ENCODE peak calls at places on chromosomes 4 and X, in four cellular contexts. One of them, this sample, is unnamed.

GRCh38 chrX:71067079-71067478 is 1.1 kb downstream of the SNX12 start:
- DNase-seq in cardiac muscle cell: no peak
- DNase-seq in OCI-LY7: no peak
- DNase-seq in WTC11: no peak
- DNase-seq in this sample: no peak

GRCh38 chrX:150664290-150664689 is 28.9 kb upstream of the MTMR1 start:
- DNase-seq in WTC11: no peak
- DNase-seq in cardiac muscle cell: no peak
- DNase-seq in OCI-LY7: no peak
- DNase-seq in this sample: no peak

GRCh38 chr4:337143-337931 is at the start of gene ZNF141:
- DNase-seq in cardiac muscle cell: peak
- DNase-seq in OCI-LY7: peak
- DNase-seq in WTC11: peak
- DNase-seq in this sample: peak

GRCh38 chr4:41050840-41051775 is 163.2 kb downstream of the APBB2 start:
- DNase-seq in cardiac muscle cell: no peak
- DNase-seq in OCI-LY7: no peak
- DNase-seq in WTC11: no peak
- DNase-seq in this sample: peak

GRCh38 chr4:179465131-179465797 is 2023.0 kb upstream of the AGA start:
- DNase-seq in WTC11: peak
- DNase-seq in cardiac muscle cell: no peak
- DNase-seq in OCI-LY7: peak
- DNase-seq in this sample: no peak

GRCh38 chrX:46179748-46180147 is 365.5 kb downstream of the ZNF674 start:
- DNase-seq in OCI-LY7: no peak
- DNase-seq in WTC11: no peak
- DNase-seq in cardiac muscle cell: no peak
- DNase-seq in this sample: no peak

GRCh38 chrX:7120578-7121219 is 26.8 kb upstream of the STS start:
- DNase-seq in WTC11: no peak
- DNase-seq in OCI-LY7: no peak
- DNase-seq in cardiac muscle cell: peak
- DNase-seq in this sample: peak

GRCh38 chrX:49079489-49080428 is at the start of gene WDR45:
- DNase-seq in OCI-LY7: peak
- DNase-seq in cardiac muscle cell: peak
- DNase-seq in WTC11: peak
- DNase-seq in this sample: peak

GRCh38 chrX:136251042-136251991 is at the start of gene MAP7D3:
- DNase-seq in cardiac muscle cell: peak
- DNase-seq in WTC11: peak
- DNase-seq in OCI-LY7: peak
- DNase-seq in this sample: peak

GRCh38 chr4:158208931-158209640 is 1.2 kb upstream of the TMEM144 start:
- DNase-seq in WTC11: no peak
- DNase-seq in OCI-LY7: no peak
- DNase-seq in cardiac muscle cell: peak
- DNase-seq in this sample: no peak

GRCh38 chr4:24226018-24226417 is 336.2 kb upstream of the PPARGC1A start:
- DNase-seq in cardiac muscle cell: no peak
- DNase-seq in WTC11: no peak
- DNase-seq in OCI-LY7: no peak
- DNase-seq in this sample: no peak

GRCh38 chrX:63439580-63439979 is 88.4 kb upstream of the SPIN4 start:
- DNase-seq in WTC11: no peak
- DNase-seq in cardiac muscle cell: no peak
- DNase-seq in OCI-LY7: no peak
- DNase-seq in this sample: no peak

GRCh38 chr4:74632634-74633033 is 161.7 kb downstream of the BTC start:
- DNase-seq in OCI-LY7: no peak
- DNase-seq in WTC11: no peak
- DNase-seq in cardiac muscle cell: peak
- DNase-seq in this sample: peak

GRCh38 chr4:124997907-124998306 is 285.4 kb upstream of the ANKRD50 start:
- DNase-seq in OCI-LY7: no peak
- DNase-seq in WTC11: no peak
- DNase-seq in cardiac muscle cell: no peak
- DNase-seq in this sample: no peak

GRCh38 chr4:125573368-125573767 is 258.6 kb downstream of the FAT4 start:
- DNase-seq in WTC11: no peak
- DNase-seq in cardiac muscle cell: no peak
- DNase-seq in OCI-LY7: peak
- DNase-seq in this sample: no peak

GRCh38 chrX:40108084-40108958 is 10.6 kb upstream of the BCOR start:
- DNase-seq in cardiac muscle cell: peak
- DNase-seq in WTC11: peak
- DNase-seq in OCI-LY7: no peak
- DNase-seq in this sample: peak

GRCh38 chrX:17656556-17656955 is 80.7 kb upstream of the SCML1 start:
- DNase-seq in OCI-LY7: no peak
- DNase-seq in WTC11: no peak
- DNase-seq in cardiac muscle cell: no peak
- DNase-seq in this sample: no peak

GRCh38 chrX:32929040-32929439 is 282.3 kb downstream of the DMD start:
- DNase-seq in cardiac muscle cell: no peak
- DNase-seq in WTC11: no peak
- DNase-seq in OCI-LY7: no peak
- DNase-seq in this sample: no peak

GRCh38 chr4:36349904-36350554 is 68.6 kb downstream of the DTHD1 start:
- DNase-seq in cardiac muscle cell: no peak
- DNase-seq in OCI-LY7: no peak
- DNase-seq in WTC11: no peak
- DNase-seq in this sample: no peak

GRCh38 chr4:47716017-47716416 is 121.8 kb downstream of the CORIN start:
- DNase-seq in WTC11: no peak
- DNase-seq in cardiac muscle cell: no peak
- DNase-seq in OCI-LY7: no peak
- DNase-seq in this sample: no peak

GRCh38 chr4:146916479-146917076 is 29.1 kb downstream of the TTC29 start:
- DNase-seq in OCI-LY7: peak
- DNase-seq in cardiac muscle cell: peak
- DNase-seq in WTC11: no peak
- DNase-seq in this sample: peak

GRCh38 chr4:127732623-127733199 is 2.5 kb downstream of the SLC25A31 start:
- DNase-seq in cardiac muscle cell: peak
- DNase-seq in WTC11: no peak
- DNase-seq in OCI-LY7: peak
- DNase-seq in this sample: peak

GRCh38 chr4:134911941-134912340 is 710.4 kb upstream of the PABPC4L start:
- DNase-seq in WTC11: no peak
- DNase-seq in cardiac muscle cell: no peak
- DNase-seq in OCI-LY7: no peak
- DNase-seq in this sample: no peak

GRCh38 chrX:12824944-12825343 is 33.7 kb downstream of the PRPS2 start:
- DNase-seq in cardiac muscle cell: no peak
- DNase-seq in WTC11: no peak
- DNase-seq in OCI-LY7: no peak
- DNase-seq in this sample: peak

GRCh38 chr4:151979835-151980234 is 219.0 kb upstream of the GATB start:
- DNase-seq in cardiac muscle cell: no peak
- DNase-seq in WTC11: no peak
- DNase-seq in OCI-LY7: no peak
- DNase-seq in this sample: no peak

GRCh38 chr4:19539192-19539591 is 712.5 kb upstream of the SLIT2 start:
- DNase-seq in WTC11: no peak
- DNase-seq in OCI-LY7: no peak
- DNase-seq in cardiac muscle cell: no peak
- DNase-seq in this sample: no peak

GRCh38 chrX:10769696-10770619 is 149.6 kb upstream of the MID1 start:
- DNase-seq in cardiac muscle cell: peak
- DNase-seq in WTC11: no peak
- DNase-seq in OCI-LY7: no peak
- DNase-seq in this sample: peak

GRCh38 chrX:12741416-12741815 is 49.8 kb upstream of the PRPS2 start:
- DNase-seq in OCI-LY7: no peak
- DNase-seq in WTC11: no peak
- DNase-seq in cardiac muscle cell: no peak
- DNase-seq in this sample: no peak

GRCh38 chrX:150365051-150365952 is 2.2 kb downstream of the MAMLD1 start:
- DNase-seq in OCI-LY7: no peak
- DNase-seq in WTC11: peak
- DNase-seq in cardiac muscle cell: peak
- DNase-seq in this sample: peak

GRCh38 chr4:120771907-120772306 is 150.6 kb downstream of the PRDM5 start:
- DNase-seq in WTC11: no peak
- DNase-seq in OCI-LY7: no peak
- DNase-seq in cardiac muscle cell: no peak
- DNase-seq in this sample: no peak

GRCh38 chr4:183100827-183101226 is 1.8 kb downstream of the WWC2 start:
- DNase-seq in OCI-LY7: no peak
- DNase-seq in WTC11: no peak
- DNase-seq in cardiac muscle cell: no peak
- DNase-seq in this sample: peak

This sample was measured in lung microvascular endothelial cell.